ENCODE peak calls at places on chromosomes 11 and 22, in ten cellular contexts. G is mesendoderm, M is transverse colon, C is endodermal cell, W is psoas muscle, P is colonic mucosa, X is cardiac muscle cell, B is tibial nerve, L is body of pancreas, T is uterus. V is an unnamed sample.

GRCh38 chr11:32029721-32030120 is 61.2 kb upstream of the RCN1 start:
- DNase-seq in C (no peak), G (no peak), B (no peak), X (no peak), T (no peak), W (no peak), P (no peak), M (no peak), L (no peak), V (no peak)

GRCh38 chr22:50008151-50009040 is 4.2 kb downstream of the IL17REL start:
- DNase-seq in G (no peak), B (no peak), C (peak), P (no peak), X (no peak), M (peak), L (no peak), T (no peak), W (no peak), V (no peak)

GRCh38 chr22:50310949-50311444 is 3.6 kb upstream of the PLXNB2 start:
- DNase-seq in M (no peak), G (no peak), L (no peak), T (no peak), X (no peak), C (peak), P (no peak), B (no peak), W (no peak), V (no peak)

GRCh38 chr11:72144807-72145565 is 9.5 kb downstream of the FOLR3 start:
- DNase-seq in B (no peak), X (no peak), P (no peak), W (no peak), M (no peak), T (no peak), C (no peak), L (no peak), G (no peak), V (no peak)

GRCh38 chr11:37317803-37318202 is 719.8 kb upstream of the RAG2 start:
- DNase-seq in L (no peak), G (no peak), M (no peak), X (no peak), P (no peak), W (no peak), T (no peak), C (no peak), B (no peak), V (no peak)

GRCh38 chr11:85844439-85845051 is 10.6 kb upstream of the CCDC83 start:
- DNase-seq in T (no peak), B (no peak), G (peak), W (no peak), M (no peak), L (peak), X (no peak), C (no peak), P (no peak), V (no peak)

GRCh38 chr11:11107081-11107480 is 246.0 kb downstream of the CSNK2A3 start:
- DNase-seq in C (no peak), M (no peak), T (no peak), B (no peak), G (no peak), W (no peak), P (no peak), L (no peak), X (no peak), V (no peak)

GRCh38 chr22:19375435-19375834 is 56.1 kb downstream of the HIRA start:
- DNase-seq in P (no peak), X (no peak), B (no peak), L (no peak), C (no peak), G (no peak), W (no peak), M (no peak), T (no peak), V (no peak)

GRCh38 chr22:32905400-32905799 is 103.9 kb downstream of the TIMP3 start:
- DNase-seq in X (peak), T (no peak), B (no peak), G (peak), P (no peak), C (peak), M (no peak), L (no peak), W (no peak), V (no peak)

GRCh38 chr22:46596819-46597218 is 23.4 kb upstream of the GRAMD4 start:
- DNase-seq in P (peak), W (no peak), T (no peak), C (peak), X (no peak), M (peak), L (peak), G (peak), B (no peak), V (no peak)

GRCh38 chr11:62269654-62270278 is at the start of gene SCGB2A2:
- DNase-seq in L (peak), W (no peak), C (peak), T (no peak), P (no peak), B (no peak), G (peak), M (no peak), X (no peak), V (no peak)

GRCh38 chr11:105486929-105487328 is 122.9 kb upstream of the GRIA4 start:
- DNase-seq in X (no peak), G (no peak), C (no peak), L (no peak), B (no peak), M (no peak), T (no peak), W (no peak), P (no peak), V (no peak)

GRCh38 chr11:21185959-21186358 is 516.6 kb downstream of the NELL1 start:
- DNase-seq in B (no peak), C (no peak), L (no peak), G (no peak), T (no peak), M (no peak), X (no peak), W (no peak), P (no peak), V (no peak)

GRCh38 chr11:81098471-81098870 is 1635.2 kb downstream of the FAM181B start:
- DNase-seq in T (no peak), M (no peak), W (no peak), B (no peak), X (peak), L (no peak), P (no peak), G (no peak), C (no peak), V (peak)

GRCh38 chr11:8758619-8759169 is 76.1 kb downstream of the RPL27A start:
- DNase-seq in X (no peak), B (no peak), T (no peak), M (no peak), G (no peak), L (no peak), C (peak), P (no peak), W (no peak), V (no peak)

GRCh38 chr11:110529043-110529442 is 99.3 kb downstream of the FDX1 start:
- DNase-seq in L (no peak), W (no peak), B (no peak), T (no peak), X (no peak), P (no peak), M (no peak), G (peak), C (peak), V (peak)

GRCh38 chr11:69654001-69654659 is 13.2 kb downstream of the CCND1 start:
- DNase-seq in X (no peak), P (no peak), M (no peak), W (no peak), L (peak), T (no peak), G (no peak), B (no peak), C (peak), V (no peak)

GRCh38 chr11:121249039-121249663 is 43.4 kb upstream of the SC5D start:
- DNase-seq in G (peak), W (no peak), T (no peak), B (no peak), P (no peak), M (no peak), L (no peak), X (peak), C (peak), V (no peak)

DNA sequence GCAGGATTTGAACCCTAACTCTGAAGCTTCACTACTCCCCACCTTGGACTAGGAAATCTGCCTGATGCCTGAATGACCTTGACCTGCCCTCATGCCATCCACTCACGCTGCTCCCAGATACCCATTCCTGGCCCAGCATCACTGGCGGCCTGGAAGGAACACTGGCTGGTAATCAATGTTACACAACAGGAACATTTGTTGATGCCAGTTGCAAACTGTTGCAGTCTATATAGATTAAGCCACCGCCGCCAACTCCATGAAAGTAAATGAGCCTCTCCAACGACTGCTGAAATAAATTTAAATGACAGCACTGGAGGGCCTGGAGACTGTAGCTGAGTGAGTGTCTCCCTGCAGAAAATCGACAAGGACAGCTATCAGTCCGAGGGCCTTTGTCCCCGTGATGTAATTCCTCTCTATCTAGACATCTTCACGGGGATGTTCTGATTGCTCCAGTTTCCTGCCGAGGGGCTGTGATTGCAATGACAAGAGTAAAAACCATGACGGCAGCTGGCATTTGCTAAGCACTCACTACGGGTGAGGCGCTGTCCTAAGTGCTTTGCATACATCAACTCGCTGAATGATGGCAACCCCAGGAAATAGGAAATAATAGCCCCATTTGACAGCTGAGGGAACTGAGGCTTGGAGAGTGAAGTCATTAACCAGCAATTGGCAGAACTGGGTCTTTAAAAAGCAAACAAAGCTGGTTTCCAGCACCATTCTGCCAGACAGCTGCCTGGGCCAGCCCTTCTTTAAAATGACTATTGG is 120.4 kb downstream of the SEZ6L start:
- DNase-seq in M (no peak), P (no peak), W (no peak), C (no peak), G (no peak), L (no peak), B (no peak), T (no peak), X (no peak), V (no peak)
- H3K4me3 ChIP-seq in M (no peak), P (no peak), W (no peak), C (no peak), G (no peak), L (no peak), B (no peak), T (no peak), X (no peak), V (no peak)

GRCh38 chr11:40291304-40292100 is 1168.0 kb downstream of the LRRC4C start:
- DNase-seq in C (no peak), P (no peak), B (no peak), X (no peak), L (no peak), G (no peak), T (no peak), W (no peak), M (no peak), V (no peak)
- H3K27ac ChIP-seq in C (no peak), P (no peak), B (peak), X (no peak), L (no peak), G (no peak), T (no peak), W (no peak), M (no peak), V (no peak)

GRCh38 chr22:37525746-37526350 is 6.6 kb upstream of the CARD10 start:
- DNase-seq in T (no peak), W (no peak), L (no peak), M (no peak), C (no peak), P (no peak), X (no peak), G (no peak), B (no peak), V (no peak)

GRCh38 chr22:37520754-37521153 is 1.5 kb upstream of the CARD10 start:
- DNase-seq in M (no peak), G (no peak), B (no peak), L (no peak), X (no peak), T (no peak), W (no peak), C (no peak), P (no peak), V (peak)

GRCh38 chr22:37521236-37521739 is 2.1 kb upstream of the CARD10 start:
- DNase-seq in M (peak), G (no peak), W (no peak), B (no peak), X (no peak), T (no peak), C (no peak), L (no peak), P (peak), V (no peak)

GRCh38 chr22:37526376-37526775 is 7.2 kb upstream of the CARD10 start:
- DNase-seq in L (no peak), P (no peak), W (no peak), G (no peak), T (no peak), C (no peak), M (no peak), X (no peak), B (no peak), V (no peak)

GRCh38 chr22:37525073-37525745 is 6.0 kb upstream of the CARD10 start:
- DNase-seq in M (no peak), B (no peak), C (no peak), T (no peak), G (peak), P (no peak), L (no peak), W (no peak), X (no peak), V (no peak)
- H3K4me3 ChIP-seq in M (no peak), B (no peak), C (no peak), T (no peak), G (no peak), P (no peak), L (no peak), W (no peak), X (no peak), V (no peak)

DNA sequence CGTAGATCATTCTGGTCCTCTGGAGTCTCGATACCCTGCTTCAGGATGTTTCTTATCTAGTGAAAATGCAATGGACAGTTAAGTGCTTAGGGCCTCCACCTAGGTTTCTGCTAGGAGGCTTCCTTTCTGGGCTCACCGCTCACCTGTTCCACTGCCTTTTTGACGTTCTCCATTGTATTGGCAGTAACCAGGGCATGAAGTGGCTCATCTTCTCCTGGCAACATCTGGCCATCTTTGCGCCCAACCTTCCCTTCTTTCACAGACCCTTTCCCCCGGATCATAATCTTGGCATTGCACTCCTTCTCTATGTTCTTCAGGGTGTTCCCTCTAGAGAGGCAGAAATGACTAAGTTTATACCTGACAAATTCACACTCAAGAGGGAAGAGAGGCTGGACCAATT is 9.1 kb downstream of the SF1 start:
- DNase-seq in G (no peak), C (no peak), T (no peak), X (no peak), L (no peak), W (no peak), M (no peak), B (no peak), P (no peak), V (no peak)
- H3K27ac ChIP-seq in G (no peak), C (no peak), T (no peak), X (no peak), L (no peak), W (no peak), M (no peak), B (no peak), P (no peak), V (no peak)

DNA sequence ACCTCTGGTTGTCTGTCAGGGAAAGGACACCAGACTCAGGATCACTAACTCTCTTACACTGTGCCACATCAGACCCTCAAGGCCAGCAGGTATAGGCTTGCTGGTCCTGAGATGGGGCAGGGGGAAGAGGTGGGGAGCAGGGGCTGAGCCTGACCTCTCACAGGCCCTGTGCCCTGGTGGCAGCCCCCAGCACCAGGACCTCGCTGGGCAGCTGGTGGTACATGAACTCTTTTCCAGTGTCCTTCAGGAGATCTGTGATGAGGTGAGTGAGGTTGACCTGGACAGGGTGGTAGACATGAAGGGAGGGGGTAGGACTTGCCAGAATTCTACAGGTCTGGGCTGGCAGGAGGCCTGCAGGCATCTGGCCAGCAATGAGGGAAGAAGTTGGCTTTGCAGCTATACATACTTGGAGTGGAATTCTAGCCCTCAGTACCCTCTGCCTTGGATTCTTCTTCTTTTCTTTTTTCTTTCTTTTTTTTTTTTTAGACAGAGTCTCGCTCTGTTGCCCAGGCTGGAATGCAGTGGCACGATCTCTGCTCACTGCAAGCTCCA is 1.4 kb downstream of the NUDT22 start:
- DNase-seq in P (peak), C (no peak), G (no peak), L (peak), B (no peak), W (no peak), M (no peak), T (peak), X (no peak), V (no peak)
- H3K4me3 ChIP-seq in P (peak), C (peak), G (no peak), L (no peak), B (peak), W (peak), M (peak), T (no peak), X (no peak), V (no peak)

GRCh38 chr11:67197606-67198005 is 68.7 kb upstream of the GRK2 start:
- DNase-seq in M (no peak), C (no peak), T (no peak), W (no peak), P (no peak), G (no peak), B (no peak), L (no peak), X (no peak), V (no peak)

GRCh38 chr11:67194096-67194495 is 72.2 kb upstream of the GRK2 start:
- DNase-seq in T (no peak), B (no peak), G (no peak), L (no peak), C (no peak), W (no peak), M (no peak), P (no peak), X (no peak), V (no peak)

GRCh38 chr11:67199751-67200150 is 66.5 kb upstream of the GRK2 start:
- DNase-seq in P (no peak), M (no peak), W (no peak), G (no peak), X (no peak), L (no peak), T (no peak), C (no peak), B (no peak), V (no peak)

GRCh38 chr11:67195971-67196418 is 70.3 kb upstream of the GRK2 start:
- DNase-seq in X (no peak), T (peak), L (no peak), P (peak), W (no peak), M (peak), C (no peak), G (peak), B (no peak), V (no peak)
- H3K27ac ChIP-seq in X (no peak), T (peak), L (no peak), P (peak), W (no peak), M (peak), C (no peak), G (no peak), B (no peak), V (no peak)

DNA sequence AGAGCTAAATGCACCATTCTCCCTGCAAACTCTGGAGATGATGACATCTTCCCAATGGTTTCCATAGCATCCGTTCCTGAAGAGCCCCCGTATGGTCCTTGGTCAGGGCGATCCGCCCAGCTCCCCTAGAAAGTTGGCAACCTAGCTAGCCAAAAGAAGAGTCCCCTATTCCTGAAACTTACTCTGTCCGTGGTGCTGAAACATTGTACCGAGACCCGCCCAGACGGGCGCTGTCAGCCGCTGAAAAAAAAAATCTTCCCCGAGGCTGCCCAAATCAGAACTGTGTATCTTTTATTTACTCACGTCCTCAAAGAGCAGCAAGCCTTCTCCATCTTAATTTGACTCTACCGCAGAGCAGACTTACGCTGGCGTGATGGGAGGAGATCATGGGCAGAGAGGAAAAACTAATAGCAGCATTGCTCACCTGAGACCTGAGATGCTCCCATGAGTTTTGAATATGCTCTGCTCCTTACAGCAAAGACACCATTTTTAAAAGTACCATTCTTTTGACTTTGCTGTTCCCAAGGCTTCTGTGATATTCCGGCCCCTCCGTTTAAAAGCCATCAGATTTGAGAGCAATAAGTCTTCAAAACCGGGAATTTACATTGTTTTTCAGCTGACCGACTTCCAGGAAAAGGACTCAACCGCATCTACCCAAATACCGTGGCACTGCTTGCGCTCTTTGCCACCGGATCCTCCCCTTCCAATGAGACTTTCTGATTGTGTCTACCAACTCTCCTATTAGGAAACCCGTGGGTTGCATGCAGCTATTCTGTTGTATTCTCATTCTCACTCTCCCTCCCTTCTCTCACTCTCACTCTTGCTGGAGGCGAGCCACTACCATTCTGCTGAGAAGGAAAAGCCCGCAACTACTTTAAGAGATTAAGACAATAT is at the start of gene SLC17A6:
- DNase-seq in M (no peak), B (no peak), L (peak), X (peak), P (no peak), G (peak), C (peak), T (no peak), W (no peak), V (peak)
- H3K4me3 ChIP-seq in M (no peak), B (no peak), L (no peak), X (no peak), P (no peak), G (no peak), C (peak), T (no peak), W (no peak), V (no peak)

V was measured in testis.